ENCODE peak calls at places on chromosomes 12 and 14, in seven cellular contexts. A is posterior cingulate gyrus, O is GM19239, Y is astrocyte of the spinal cord, M is NCI-H1092 treated with DMSO at 0.1 percent for 48 hours, L is A172, S is memory B cell. E is an unnamed sample.

GRCh38 chr12:49091056-49091835 is 3.4 kb downstream of the DHH start:
- DNase-seq in S (no peak), Y (no peak), L (no peak), A (no peak), M (no peak), O (no peak), E (peak; percentile 33)

GRCh38 chr14:77033622-77034521 is 5.4 kb upstream of the IRF2BPL start:
- DNase-seq in S (peak; percentile 76), M (peak; percentile 96), L (peak; percentile 75), Y (peak; percentile 88), O (peak; percentile 68), A (no peak), E (peak; percentile 95)

GRCh38 chr14:85416771-85417170 is 113.2 kb upstream of the FLRT2 start:
- DNase-seq in L (peak; percentile 72), S (no peak), M (no peak), Y (peak; percentile 62), A (no peak), O (no peak), E (no peak)

GRCh38 chr12:124477109-124477915 is 90.1 kb downstream of the NCOR2 start:
- DNase-seq in M (no peak), Y (no peak), L (no peak), S (peak; percentile 43), O (no peak), A (no peak), E (no peak)

GRCh38 chr14:20343855-20344205 is 395 bp downstream of the PARP2 start:
- DNase-seq in A (no peak), M (peak; percentile 57), O (no peak), Y (no peak), S (no peak), L (no peak), E (no peak)

GRCh38 chr12:20423557-20423956 is 55.2 kb downstream of the PDE3A start:
- DNase-seq in L (no peak), O (no peak), S (no peak), M (no peak), Y (no peak), A (no peak), E (no peak)

GRCh38 chr14:95318399-95318834 is 1.3 kb downstream of the CLMN start:
- DNase-seq in A (no peak), L (no peak), O (no peak), S (no peak), Y (no peak), M (no peak), E (no peak)

GRCh38 chr12:96237465-96238077 is 43.4 kb downstream of the ELK3 start:
- DNase-seq in S (no peak), L (peak; percentile 91), M (peak; percentile 22), A (no peak), Y (peak; percentile 98), O (no peak), E (no peak)

GRCh38 chr12:130156652-130157275 is 5.5 kb upstream of the FZD10 start:
- DNase-seq in M (no peak), Y (no peak), A (no peak), S (no peak), L (no peak), O (no peak), E (no peak)

GRCh38 chr14:64611358-64612020 is 61.7 kb downstream of the PPP1R36 start:
- DNase-seq in S (no peak), Y (no peak), L (peak; percentile 37), O (no peak), M (peak; percentile 23), A (no peak), E (no peak)

GRCh38 chr12:56776654-56777053 is 13.5 kb downstream of the HSD17B6 start:
- DNase-seq in M (no peak), L (no peak), S (no peak), Y (no peak), A (no peak), O (no peak), E (no peak)

GRCh38 chr12:57143454-57143853 is 4.0 kb downstream of the LRP1-AS start:
- DNase-seq in L (no peak), M (no peak), S (no peak), A (no peak), O (no peak), Y (no peak), E (no peak)

GRCh38 chr12:123270380-123271181 is 1.1 kb downstream of the CDK2AP1 start:
- DNase-seq in S (no peak), M (no peak), Y (no peak), A (no peak), L (no peak), O (no peak), E (peak; percentile 40)

GRCh38 chr14:74429221-74429691 is 3.2 kb upstream of the SYNDIG1L start:
- DNase-seq in O (no peak), S (no peak), M (no peak), L (no peak), Y (no peak), A (no peak), E (peak; percentile 55)

GRCh38 chr14:104238424-104239184 is 100.2 kb downstream of the KIF26A start:
- DNase-seq in L (no peak), Y (no peak), S (no peak), M (no peak), A (no peak), O (no peak), E (no peak)

GRCh38 chr12:24955389-24955788 is 6.5 kb upstream of the BCAT1 start:
- DNase-seq in A (no peak), L (peak; percentile 35), M (no peak), Y (peak; percentile 51), S (no peak), O (no peak), E (no peak)

GRCh38 chr12:6915023-6915788 is 826 bp downstream of the ENO2 start:
- DNase-seq in L (no peak), M (peak; percentile 45), O (no peak), A (no peak), S (no peak), Y (no peak), E (peak; percentile 79)

GRCh38 chr12:77047341-77048202 is 17.8 kb downstream of the E2F7 start:
- DNase-seq in Y (no peak), M (no peak), S (no peak), O (no peak), A (no peak), L (no peak), E (no peak)

GRCh38 chr14:73823339-73823885 is 28.2 kb upstream of the PTGR2 start:
- DNase-seq in S (no peak), L (no peak), A (no peak), Y (no peak), O (no peak), M (no peak), E (no peak)

GRCh38 chr14:103767306-103767894 is 51.8 kb downstream of the ZFYVE21 start:
- DNase-seq in L (no peak), S (no peak), Y (no peak), M (no peak), A (no peak), O (no peak), E (no peak)

GRCh38 chr12:14211829-14212455 is 153.5 kb upstream of the ATF7IP start:
- DNase-seq in O (no peak), A (no peak), L (no peak), S (no peak), Y (no peak), M (no peak), E (no peak)

GRCh38 chr14:77921820-77922219 is 121.9 kb downstream of the ADCK1 start:
- DNase-seq in A (no peak), Y (no peak), M (no peak), L (no peak), S (no peak), O (no peak), E (no peak)

GRCh38 chr12:132089407-132089910 is 54.7 kb downstream of the DDX51 start:
- DNase-seq in S (no peak), O (no peak), L (no peak), M (no peak), A (no peak), Y (no peak), E (no peak)

GRCh38 chr12:32032205-32032810 is 73.1 kb downstream of the RESF1 start:
- DNase-seq in S (no peak), A (no peak), Y (peak; percentile 33), M (peak; percentile 3), O (no peak), L (no peak), E (no peak)

GRCh38 chr14:71474291-71474690 is 457.9 kb upstream of the RGS6 start:
- DNase-seq in A (no peak), O (no peak), Y (no peak), L (no peak), S (no peak), M (peak; percentile 79), E (no peak)

GRCh38 chr14:75794615-75795038 is 133.6 kb downstream of the TTLL5 start:
- DNase-seq in Y (peak; percentile 78), M (no peak), S (no peak), L (peak; percentile 11), O (no peak), A (no peak), E (no peak)

GRCh38 chr12:132209654-132210222 is 65.5 kb downstream of the NOC4L start:
- DNase-seq in S (no peak), L (no peak), Y (no peak), A (no peak), O (no peak), M (no peak), E (no peak)

GRCh38 chr14:105498430-105499255 is 7.6 kb downstream of the TEDC1 start:
- DNase-seq in O (no peak), M (no peak), A (no peak), Y (no peak), S (no peak), L (no peak), E (peak; percentile 76)